ENCODE peak calls at places on chromosome 4, in five cellular contexts. One of them, this sample, is unnamed.

GRCh38 chr4:22515888-22516541 is at the start of gene ADGRA3:
- DNase-seq in amniotic stem cell: peak; percentile 39
- DNase-seq in caudate nucleus: no peak
- DNase-seq in endothelial cell: peak; percentile 76
- DNase-seq in LoVo: peak; percentile 71
- DNase-seq in this sample: peak; percentile 66

GRCh38 chr4:70992354-70992753 is 1.1 kb upstream of the DCK start:
- DNase-seq in amniotic stem cell: no peak
- DNase-seq in LoVo: peak; percentile 8
- DNase-seq in endothelial cell: no peak
- DNase-seq in caudate nucleus: no peak
- DNase-seq in this sample: no peak

GRCh38 chr4:20017439-20017838 is 234.3 kb upstream of the SLIT2 start:
- DNase-seq in amniotic stem cell: no peak
- DNase-seq in endothelial cell: no peak
- DNase-seq in LoVo: no peak
- DNase-seq in caudate nucleus: no peak
- DNase-seq in this sample: no peak

GRCh38 chr4:7383251-7383650 is 51.5 kb downstream of the PSAPL1 start:
- DNase-seq in LoVo: no peak
- DNase-seq in amniotic stem cell: no peak
- DNase-seq in caudate nucleus: no peak
- DNase-seq in endothelial cell: peak; percentile 1
- DNase-seq in this sample: no peak

GRCh38 chr4:153950100-153950979 is 161.5 kb upstream of the SFRP2 start:
- DNase-seq in amniotic stem cell: no peak
- DNase-seq in endothelial cell: no peak
- DNase-seq in caudate nucleus: no peak
- DNase-seq in LoVo: peak; percentile 46
- DNase-seq in this sample: no peak

GRCh38 chr4:116501954-116502353 is 583.4 kb downstream of the TRAM1L1 start:
- DNase-seq in endothelial cell: no peak
- DNase-seq in LoVo: no peak
- DNase-seq in amniotic stem cell: no peak
- DNase-seq in caudate nucleus: no peak
- DNase-seq in this sample: no peak

GRCh38 chr4:109434007-109434792 is 585 bp downstream of the SEC24B start:
- DNase-seq in endothelial cell: peak; percentile 44
- DNase-seq in caudate nucleus: no peak
- DNase-seq in amniotic stem cell: no peak
- DNase-seq in LoVo: peak; percentile 11
- DNase-seq in this sample: peak; percentile 21

GRCh38 chr4:143431526-143432257 is 81.8 kb upstream of the SMARCA5 start:
- DNase-seq in amniotic stem cell: no peak
- DNase-seq in LoVo: no peak
- DNase-seq in caudate nucleus: no peak
- DNase-seq in endothelial cell: no peak
- DNase-seq in this sample: no peak

GRCh38 chr4:156781852-156782251 is 189.7 kb downstream of the PDGFC start:
- DNase-seq in LoVo: peak; percentile 22
- DNase-seq in endothelial cell: no peak
- DNase-seq in amniotic stem cell: no peak
- DNase-seq in caudate nucleus: no peak
- DNase-seq in this sample: no peak

GRCh38 chr4:158255727-158256324 is 45.5 kb downstream of the TMEM144 start:
- DNase-seq in caudate nucleus: no peak
- DNase-seq in endothelial cell: peak; percentile 16
- DNase-seq in LoVo: peak; percentile 55
- DNase-seq in amniotic stem cell: peak; percentile 34
- DNase-seq in this sample: no peak

GRCh38 chr4:83889802-83890201 is 353.9 kb downstream of the GPAT3 start:
- DNase-seq in LoVo: peak; percentile 32
- DNase-seq in endothelial cell: no peak
- DNase-seq in amniotic stem cell: peak; percentile 0
- DNase-seq in caudate nucleus: no peak
- DNase-seq in this sample: no peak

GRCh38 chr4:122716825-122717448 is 15.6 kb upstream of the BBS12 start:
- DNase-seq in LoVo: peak; percentile 69
- DNase-seq in amniotic stem cell: peak; percentile 57
- DNase-seq in endothelial cell: peak; percentile 72
- DNase-seq in caudate nucleus: no peak
- DNase-seq in this sample: peak; percentile 39

GRCh38 chr4:86586160-86586572 is 7.9 kb upstream of the PTPN13 start:
- DNase-seq in caudate nucleus: no peak
- DNase-seq in endothelial cell: no peak
- DNase-seq in amniotic stem cell: no peak
- DNase-seq in LoVo: peak; percentile 62
- DNase-seq in this sample: no peak

GRCh38 chr4:83340692-83341343 is 6.2 kb upstream of the HPSE start:
- DNase-seq in amniotic stem cell: no peak
- DNase-seq in caudate nucleus: no peak
- DNase-seq in LoVo: no peak
- DNase-seq in endothelial cell: no peak
- DNase-seq in this sample: no peak

GRCh38 chr4:186021461-186022167 is 47.3 kb upstream of the TLR3 start:
- DNase-seq in amniotic stem cell: no peak
- DNase-seq in LoVo: peak; percentile 13
- DNase-seq in endothelial cell: peak; percentile 29
- DNase-seq in caudate nucleus: no peak
- DNase-seq in this sample: no peak

GRCh38 chr4:83644677-83645639 is 109.0 kb downstream of the GPAT3 start:
- DNase-seq in LoVo: peak; percentile 63
- DNase-seq in caudate nucleus: no peak
- DNase-seq in endothelial cell: peak; percentile 44
- DNase-seq in amniotic stem cell: no peak
- DNase-seq in this sample: peak; percentile 12

GRCh38 chr4:144710526-144710912 is 64.6 kb downstream of the HHIP start:
- DNase-seq in amniotic stem cell: no peak
- DNase-seq in caudate nucleus: no peak
- DNase-seq in LoVo: no peak
- DNase-seq in endothelial cell: no peak
- DNase-seq in this sample: no peak

GRCh38 chr4:153643406-153644016 is 40.6 kb upstream of the TLR2 start:
- DNase-seq in caudate nucleus: no peak
- DNase-seq in amniotic stem cell: no peak
- DNase-seq in LoVo: peak; percentile 72
- DNase-seq in endothelial cell: no peak
- DNase-seq in this sample: no peak

GRCh38 chr4:110106946-110107325 is 91.5 kb downstream of the ELOVL6 start:
- DNase-seq in LoVo: peak; percentile 12
- DNase-seq in caudate nucleus: no peak
- DNase-seq in endothelial cell: no peak
- DNase-seq in amniotic stem cell: peak; percentile 9
- DNase-seq in this sample: no peak